ENCODE peak calls at places on chromosomes 2 and 18, in six cellular contexts. C, O, L, E, X and M are unnamed samples.

GRCh38 chr2:69652206-69652605 is 8.7 kb upstream of the AAK1 start:
- DNase-seq in C (no peak), O (no peak), L (no peak), E (no peak), X (no peak), M (no peak)

GRCh38 chr2:71888741-71889445 is 258.8 kb downstream of the CYP26B1 start:
- DNase-seq in C (no peak), O (no peak), L (no peak), E (no peak), X (no peak), M (peak)

GRCh38 chr18:52504589-52504988 is 164.6 kb downstream of the DCC start:
- DNase-seq in C (no peak), O (no peak), L (no peak), E (no peak), X (no peak), M (no peak)

GRCh38 chr2:241061275-241061674 is 40.8 kb downstream of the MTERF4 start:
- DNase-seq in C (no peak), O (no peak), L (no peak), E (no peak), X (no peak), M (no peak)

GRCh38 chr2:159076233-159076632 is 107.8 kb downstream of the TANC1 start:
- DNase-seq in C (no peak), O (no peak), L (no peak), E (peak), X (no peak), M (no peak)

GRCh38 chr18:9711361-9712129 is 3.4 kb downstream of the RAB31 start:
- DNase-seq in C (no peak), O (peak), L (no peak), E (no peak), X (no peak), M (no peak)

GRCh38 chr18:58998421-58999203 is 133.9 kb downstream of the ZNF532 start:
- DNase-seq in C (peak), O (peak), L (no peak), E (no peak), X (peak), M (peak)

GRCh38 chr18:27750014-27750413 is 426.9 kb downstream of the CDH2 start:
- DNase-seq in C (peak), O (no peak), L (no peak), E (peak), X (no peak), M (peak)

GRCh38 chr18:73549236-73549635 is 598.4 kb downstream of the FBXO15 start:
- DNase-seq in C (no peak), O (no peak), L (no peak), E (no peak), X (no peak), M (no peak)

GRCh38 chr18:986071-986470 is 81.4 kb downstream of the ADCYAP1 start:
- DNase-seq in C (no peak), O (no peak), L (no peak), E (no peak), X (no peak), M (no peak)

GRCh38 chr18:55296761-55297160 is 291.2 kb downstream of the TCF4 start:
- DNase-seq in C (no peak), O (no peak), L (no peak), E (no peak), X (no peak), M (no peak)

GRCh38 chr2:81650048-81650971 is 1345.8 kb upstream of the LRRTM1 start:
- DNase-seq in C (no peak), O (no peak), L (no peak), E (no peak), X (no peak), M (no peak)

GRCh38 chr18:13313006-13313661 is 94.6 kb downstream of the LDLRAD4 start:
- DNase-seq in C (no peak), O (no peak), L (peak), E (no peak), X (no peak), M (no peak)

GRCh38 chr2:501130-501529 is 176.1 kb downstream of the TMEM18 start:
- DNase-seq in C (peak), O (no peak), L (no peak), E (no peak), X (no peak), M (no peak)

GRCh38 chr2:48238381-48238780 is 291.6 kb upstream of the STON1 start:
- DNase-seq in C (no peak), O (no peak), L (no peak), E (no peak), X (no peak), M (no peak)

GRCh38 chr2:23418490-23418911 is 33.5 kb downstream of the KLHL29 start:
- DNase-seq in C (peak), O (peak), L (no peak), E (no peak), X (no peak), M (peak)

GRCh38 chr2:121075006-121075545 is 209.9 kb downstream of the TFCP2L1 start:
- DNase-seq in C (peak), O (no peak), L (no peak), E (peak), X (peak), M (peak)

GRCh38 chr18:62586148-62586774 is 63.4 kb downstream of the ZCCHC2 start:
- DNase-seq in C (peak), O (peak), L (peak), E (peak), X (peak), M (peak)

GRCh38 chr2:162123806-162124758 is 28.0 kb downstream of the GCG start:
- DNase-seq in C (peak), O (no peak), L (no peak), E (peak), X (no peak), M (no peak)

GRCh38 chr2:162090109-162090508 is 16.1 kb upstream of the DPP4 start:
- DNase-seq in C (no peak), O (no peak), L (no peak), E (peak), X (no peak), M (no peak)

GRCh38 chr18:57432118-57432517 is 3.1 kb upstream of the ONECUT2 start:
- DNase-seq in C (no peak), O (no peak), L (no peak), E (no peak), X (no peak), M (no peak)
- H3K4me3 ChIP-seq in C (no peak), O (no peak), L (no peak), E (no peak), X (no peak), M (no peak)

DNA sequence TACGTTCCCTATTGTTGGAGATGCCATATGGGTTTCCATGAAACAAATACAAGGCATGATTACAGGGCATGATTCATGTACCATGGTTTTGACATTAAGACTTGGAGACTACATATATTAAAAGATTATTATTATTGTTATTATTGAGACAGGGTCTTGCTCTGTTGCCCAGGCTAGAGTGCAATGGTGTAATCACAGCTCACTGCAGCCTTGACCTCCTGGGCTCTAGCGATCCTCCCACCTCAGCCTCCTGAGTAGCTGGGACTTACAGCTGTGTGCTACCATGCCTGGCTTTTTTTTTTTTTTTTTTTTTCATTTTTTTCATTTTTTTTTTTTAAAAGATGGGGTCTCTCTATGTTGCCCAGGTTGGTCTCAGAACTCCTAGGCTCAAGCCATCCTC is 69.1 kb downstream of the MYOM1 start:
- DNase-seq in C (no peak), O (no peak), L (no peak), E (no peak), X (no peak), M (no peak)
- TF ChIP-seq CTCF in C (no peak), O (no peak), L (no peak), E (no peak), X (no peak), M (no peak)

GRCh38 chr2:74201596-74201995 is 3.2 kb downstream of the MTHFD2 start:
- DNase-seq in C (no peak), O (no peak), L (no peak), E (no peak), X (no peak), M (peak)
- H3K4me3 ChIP-seq in C (no peak), O (no peak), L (no peak), E (no peak), X (peak), M (no peak)

GRCh38 chr2:194815475-194815874 is 841.6 kb upstream of the SLC39A10 start:
- DNase-seq in C (no peak), O (no peak), L (no peak), E (peak), X (no peak), M (no peak)

GRCh38 chr2:194822657-194823056 is 834.4 kb upstream of the SLC39A10 start:
- DNase-seq in C (no peak), O (no peak), L (no peak), E (no peak), X (no peak), M (no peak)

GRCh38 chr2:194824450-194824849 is 832.6 kb upstream of the SLC39A10 start:
- DNase-seq in C (no peak), O (no peak), L (no peak), E (no peak), X (no peak), M (no peak)

GRCh38 chr2:194822097-194822496 is 834.9 kb upstream of the SLC39A10 start:
- DNase-seq in C (no peak), O (no peak), L (no peak), E (no peak), X (no peak), M (no peak)

GRCh38 chr2:194819367-194819766 is 837.7 kb upstream of the SLC39A10 start:
- DNase-seq in C (peak), O (no peak), L (no peak), E (peak), X (no peak), M (no peak)
- TF ChIP-seq CTCF in C (peak), O (no peak), L (no peak), E (peak), X (no peak), M (no peak)

DNA sequence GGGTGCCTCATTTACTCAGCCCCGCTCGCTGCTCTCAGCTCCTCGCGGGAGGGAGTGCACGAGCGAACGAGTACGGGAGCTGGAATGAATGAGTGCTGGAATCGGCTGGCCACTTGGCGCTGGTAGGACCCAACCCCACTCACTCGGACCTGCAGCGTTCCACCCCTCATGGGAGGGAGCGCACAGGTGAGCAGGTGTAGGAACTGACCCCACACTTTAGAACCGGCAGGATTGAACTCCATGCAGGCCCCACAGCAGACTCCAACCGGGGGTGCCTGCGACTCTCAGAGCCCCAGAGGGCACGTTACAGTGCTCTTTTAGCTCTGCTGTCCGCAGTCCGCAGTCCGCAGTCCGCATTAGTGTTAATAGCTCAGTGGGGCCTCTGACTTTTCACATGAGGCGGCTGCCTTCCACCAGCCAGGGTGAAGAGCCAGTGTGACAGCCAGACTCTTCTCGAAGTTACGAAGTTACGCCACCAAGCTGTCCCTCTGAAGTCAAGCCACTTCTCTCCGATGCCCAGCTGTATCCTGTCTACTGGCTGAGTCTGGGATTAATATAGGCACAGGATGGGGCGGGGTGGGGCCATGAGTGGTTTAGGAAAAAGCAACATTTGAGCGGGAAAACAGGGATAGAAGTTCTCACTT is 102.7 kb upstream of the ARHGAP15 start:
- DNase-seq in C (peak), O (no peak), L (no peak), E (peak), X (peak), M (no peak)
- H3K4me3 ChIP-seq in C (no peak), O (no peak), L (no peak), E (no peak), X (no peak), M (no peak)

DNA sequence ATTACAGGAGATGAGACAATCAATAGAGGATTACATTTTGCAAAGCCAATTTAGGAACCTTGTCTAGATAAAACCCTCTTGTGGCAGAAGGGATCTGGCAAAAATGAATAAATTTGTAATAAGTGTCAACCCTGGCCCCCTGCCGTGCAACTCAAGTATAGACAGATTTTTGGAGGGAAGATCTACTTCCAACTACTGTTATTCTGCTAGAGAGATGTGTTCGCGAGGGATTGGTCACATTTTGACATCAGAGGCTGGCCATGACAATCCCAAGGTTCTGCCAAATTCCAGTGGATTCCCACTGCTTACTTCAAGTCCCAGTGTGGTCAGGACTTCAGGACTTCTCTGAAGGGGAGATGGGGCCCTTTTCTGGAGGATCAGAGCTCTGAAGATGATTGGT is 192.6 kb downstream of the SH3RF3 start:
- DNase-seq in C (peak), O (no peak), L (no peak), E (no peak), X (no peak), M (no peak)
- TF ChIP-seq CTCF in C (no peak), O (no peak), L (no peak), E (no peak), X (no peak), M (no peak)

GRCh38 chr2:65371094-65371474 is 61.3 kb downstream of the SPRED2 start:
- DNase-seq in C (no peak), O (no peak), L (no peak), E (no peak), X (no peak), M (no peak)
- H3K4me3 ChIP-seq in C (no peak), O (no peak), L (no peak), E (no peak), X (no peak), M (no peak)